ENCODE peak calls at places on chromosomes 13 and 19, in four cellular contexts. I is non-pigmented ciliary epithelial cell; B is fibroblast of the aortic adventitia; T is stimulated activated CD8-positive, alpha-beta memory T cell treated with anti-CD3 and anti-CD28 coated beads, Interleukin-7, amount 100 ng/mL, for 24 hours. Q is an unnamed sample.

GRCh38 chr13:29402168-29402621 is 193.3 kb downstream of the SLC7A1 start:
- DNase-seq in I (peak), B (peak), T (no peak), Q (peak)

GRCh38 chr13:99215466-99215865 is 14.8 kb downstream of the UBAC2 start:
- DNase-seq in I (no peak), B (no peak), T (peak), Q (no peak)

GRCh38 chr13:97226788-97227627 is 4.9 kb downstream of the MBNL2 start:
- DNase-seq in I (no peak), B (no peak), T (no peak), Q (no peak)

GRCh38 chr13:111486801-111487200 is 166.4 kb downstream of the TEX29 start:
- DNase-seq in I (no peak), B (no peak), T (no peak), Q (no peak)

GRCh38 chr19:49907745-49908446 is 11.2 kb upstream of the IL4I1 start:
- DNase-seq in I (no peak), B (no peak), T (no peak), Q (no peak)

GRCh38 chr13:99119686-99120085 is 81.0 kb upstream of the UBAC2 start:
- DNase-seq in I (no peak), B (no peak), T (peak), Q (no peak)

GRCh38 chr13:80574113-80574512 is 233.2 kb upstream of the SPRY2 start:
- DNase-seq in I (no peak), B (peak), T (no peak), Q (no peak)

GRCh38 chr13:111213964-111214726 is 99.0 kb downstream of the ARHGEF7 start:
- DNase-seq in I (no peak), B (no peak), T (no peak), Q (no peak)

GRCh38 chr13:39350461-39350881 is 252.5 kb downstream of the LHFPL6 start:
- DNase-seq in I (no peak), B (peak), T (no peak), Q (no peak)

GRCh38 chr13:41847216-41847615 is 113.7 kb downstream of the VWA8 start:
- DNase-seq in I (no peak), B (no peak), T (no peak), Q (no peak)

GRCh38 chr13:66888698-66889097 is 341.4 kb downstream of the PCDH9 start:
- DNase-seq in I (no peak), B (no peak), T (no peak), Q (no peak)

GRCh38 chr19:55539082-55539715 is 2.3 kb upstream of the SBK2 start:
- DNase-seq in I (no peak), B (no peak), T (no peak), Q (no peak)

GRCh38 chr19:40190891-40191835 is at the start of gene MAP3K10:
- DNase-seq in I (no peak), B (peak), T (peak), Q (peak)

GRCh38 chr13:27958928-27959539 is 10.1 kb downstream of the CDX2 start:
- DNase-seq in I (no peak), B (no peak), T (no peak), Q (no peak)

GRCh38 chr13:101829484-101829883 is 377.0 kb downstream of the ITGBL1 start:
- DNase-seq in I (no peak), B (no peak), T (no peak), Q (no peak)

GRCh38 chr19:2051771-2052704 is 994 bp upstream of the MKNK2 start:
- DNase-seq in I (no peak), B (peak), T (no peak), Q (peak)

GRCh38 chr19:54017266-54017665 is 25.8 kb downstream of the CACNG6 start:
- DNase-seq in I (no peak), B (peak), T (no peak), Q (no peak)

GRCh38 chr19:51359294-51359693 is 6.9 kb downstream of the ETFB start:
- DNase-seq in I (peak), B (peak), T (no peak), Q (no peak)

GRCh38 chr19:10214784-10215183 is 16.3 kb downstream of the S1PR2 start:
- DNase-seq in I (no peak), B (peak), T (no peak), Q (no peak)

GRCh38 chr19:30391554-30392551 is 19.7 kb downstream of the ZNF536 start:
- DNase-seq in I (no peak), B (no peak), T (no peak), Q (no peak)

GRCh38 chr19:5914946-5915781 is 1.1 kb downstream of the CAPS start:
- DNase-seq in I (no peak), B (no peak), T (no peak), Q (no peak)

GRCh38 chr19:31271569-31271911 is 77.7 kb downstream of the TSHZ3 start:
- DNase-seq in I (no peak), B (no peak), T (no peak), Q (no peak)

GRCh38 chr19:35696835-35697234 is 7.5 kb upstream of the ZBTB32 start:
- DNase-seq in I (no peak), B (no peak), T (no peak), Q (no peak)

GRCh38 chr19:58020129-58020528 is 13.7 kb upstream of the ZSCAN1 start:
- DNase-seq in I (no peak), B (no peak), T (no peak), Q (no peak)